ENCODE peak calls at places on chromosome 4, in five cellular contexts. W is IMR-90, Z is psoas muscle, V is lung, M is A549. C is an unnamed sample.

GRCh38 chr4:161486454-161486853 is 677.3 kb downstream of the FSTL5 start:
- DNase-seq in V (no peak), W (no peak), Z (no peak), M (no peak), C (no peak)

GRCh38 chr4:113880240-113881028 is 99.0 kb downstream of the ARSJ start:
- DNase-seq in M (no peak), Z (no peak), V (no peak), W (no peak), C (no peak)

GRCh38 chr4:5203925-5204324 is 152.6 kb downstream of the STK32B start:
- DNase-seq in M (no peak), V (no peak), Z (no peak), W (no peak), C (no peak)

GRCh38 chr4:176981551-176981950 is 188.8 kb upstream of the VEGFC start:
- DNase-seq in M (no peak), Z (no peak), W (peak; percentile 72), V (no peak), C (peak; percentile 42)

GRCh38 chr4:5954056-5954760 is 61.3 kb upstream of the CRMP1 start:
- DNase-seq in M (no peak), W (no peak), V (no peak), Z (no peak), C (no peak)

GRCh38 chr4:119136541-119136940 is 909 bp downstream of the MYOZ2 start:
- DNase-seq in W (peak; percentile 17), M (no peak), V (no peak), Z (no peak), C (peak; percentile 2)

GRCh38 chr4:15469402-15470148 is at the start of gene CC2D2A:
- DNase-seq in Z (no peak), W (peak; percentile 69), M (peak; percentile 58), V (no peak), C (no peak)

GRCh38 chr4:102809691-102810090 is 17.7 kb downstream of the UBE2D3 start:
- DNase-seq in V (no peak), Z (no peak), W (peak; percentile 62), M (no peak), C (no peak)

GRCh38 chr4:111454961-111455360 is 690.3 kb upstream of the FAM241A start:
- DNase-seq in M (no peak), V (no peak), Z (no peak), W (no peak), C (no peak)

GRCh38 chr4:31702291-31702690 is 982.1 kb downstream of the PCDH7 start:
- DNase-seq in M (no peak), V (no peak), W (no peak), Z (no peak), C (no peak)

GRCh38 chr4:6229095-6229494 is 28.7 kb upstream of the JAKMIP1 start:
- DNase-seq in V (no peak), Z (no peak), W (no peak), M (no peak), C (no peak)

GRCh38 chr4:80365928-80366327 is 30.4 kb downstream of the CFAP299 start:
- DNase-seq in Z (peak; percentile 27), M (peak; percentile 14), W (peak; percentile 76), V (peak; percentile 54), C (peak; percentile 71)

GRCh38 chr4:61309616-61310015 is 109.5 kb downstream of the ADGRL3 start:
- DNase-seq in M (no peak), W (no peak), Z (no peak), V (no peak), C (no peak)

GRCh38 chr4:121270384-121270783 is 106.3 kb upstream of the TNIP3 start:
- DNase-seq in V (no peak), M (no peak), W (no peak), Z (no peak), C (peak; percentile 71)

GRCh38 chr4:179804440-179804839 is 2362.2 kb upstream of the AGA start:
- DNase-seq in W (peak; percentile 13), V (no peak), M (no peak), Z (no peak), C (no peak)

GRCh38 chr4:95506264-95506663 is 42.5 kb downstream of the UNC5C start:
- DNase-seq in Z (no peak), M (no peak), W (peak; percentile 12), V (no peak), C (peak; percentile 32)

GRCh38 chr4:18314731-18315130 is 293.2 kb upstream of the LCORL start:
- DNase-seq in W (no peak), M (no peak), V (no peak), Z (no peak), C (no peak)

GRCh38 chr4:99714179-99714578 is 56.6 kb upstream of the C4orf54 start:
- DNase-seq in Z (no peak), W (no peak), V (no peak), M (no peak), C (no peak)

GRCh38 chr4:19030048-19030447 is 1008.5 kb upstream of the LCORL start:
- DNase-seq in W (peak; percentile 4), M (no peak), V (peak; percentile 55), Z (no peak), C (no peak)

GRCh38 chr4:148951346-148951745 is 509.1 kb upstream of the NR3C2 start:
- DNase-seq in M (no peak), Z (no peak), W (peak; percentile 4), V (no peak), C (peak; percentile 47)

GRCh38 chr4:88843067-88843723 is 145.6 kb upstream of the NAP1L5 start:
- DNase-seq in M (no peak), Z (no peak), W (peak; percentile 35), V (no peak), C (no peak)

GRCh38 chr4:27779827-27780226 is 919.2 kb downstream of the STIM2 start:
- DNase-seq in M (no peak), V (no peak), Z (no peak), W (no peak), C (no peak)

GRCh38 chr4:128574706-128575105 is 234.8 kb upstream of the JADE1 start:
- DNase-seq in M (peak; percentile 93), V (peak; percentile 81), Z (peak; percentile 57), W (peak; percentile 68), C (peak; percentile 79)

GRCh38 chr4:155552180-155552579 is 114.5 kb upstream of the GUCY1A1 start:
- DNase-seq in M (no peak), V (no peak), Z (no peak), W (peak; percentile 81), C (peak; percentile 28)

GRCh38 chr4:147108409-147108808 is 162.7 kb upstream of the TTC29 start:
- DNase-seq in W (peak; percentile 65), V (no peak), Z (no peak), M (no peak), C (peak; percentile 31)

GRCh38 chr4:76212851-76213414 is 691 bp downstream of the SCARB2 start:
- DNase-seq in V (no peak), W (peak; percentile 61), Z (no peak), M (peak; percentile 9), C (peak; percentile 59)

GRCh38 chr4:84661191-84661944 is 78.4 kb downstream of the CDS1 start:
- DNase-seq in M (no peak), W (no peak), V (no peak), Z (no peak), C (no peak)

GRCh38 chr4:52187603-52188002 is 136.5 kb downstream of the SPATA18 start:
- DNase-seq in W (no peak), Z (no peak), M (no peak), V (no peak), C (no peak)

GRCh38 chr4:105807496-105807895 is 87.8 kb upstream of the NPNT start:
- DNase-seq in W (peak; percentile 50), Z (no peak), V (no peak), M (no peak), C (no peak)

DNA sequence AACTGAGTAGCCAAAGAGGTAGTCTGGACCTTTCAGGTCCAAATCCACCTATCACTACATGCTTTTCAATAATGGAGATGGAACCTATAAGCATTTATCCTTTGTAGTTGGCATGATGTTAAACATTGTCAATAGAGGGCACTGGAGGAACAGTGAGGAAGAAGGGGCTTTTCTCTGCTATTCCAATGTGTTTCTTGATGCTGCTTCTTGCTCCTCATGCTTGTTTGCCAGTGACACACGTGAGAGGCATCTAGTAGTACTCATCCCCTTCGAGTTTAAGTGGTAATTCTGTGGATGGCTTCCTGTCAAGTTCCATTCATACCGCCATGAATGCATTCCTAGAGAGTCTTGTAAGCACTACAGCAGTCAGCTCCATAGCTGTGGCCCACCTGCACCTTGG is 84.0 kb downstream of the NAA11 start:
- DNase-seq in Z (no peak), W (peak; percentile 49), M (no peak), V (no peak), C (peak; percentile 20)
- TF ChIP-seq CTCF in Z (no peak), W (no peak), M (no peak), V (no peak), C (peak; percentile 10)

GRCh38 chr4:162502109-162502508 is 338.3 kb upstream of the FSTL5 start:
- DNase-seq in Z (no peak), V (no peak), M (no peak), W (no peak), C (no peak)

GRCh38 chr4:162497564-162498167 is 333.9 kb upstream of the FSTL5 start:
- DNase-seq in Z (no peak), W (peak; percentile 42), V (no peak), M (peak; percentile 26), C (peak; percentile 66)

GRCh38 chr4:162498168-162498567 is 334.4 kb upstream of the FSTL5 start:
- DNase-seq in M (no peak), V (no peak), Z (no peak), W (no peak), C (no peak)

GRCh38 chr4:162503868-162504267 is 340.1 kb upstream of the FSTL5 start:
- DNase-seq in W (no peak), Z (no peak), V (no peak), M (no peak), C (no peak)

GRCh38 chr4:162499478-162499877 is 335.7 kb upstream of the FSTL5 start:
- DNase-seq in V (no peak), M (no peak), Z (no peak), W (no peak), C (peak; percentile 13)
- TF ChIP-seq CTCF in V (no peak), M (peak; percentile 26), Z (no peak), W (peak; percentile 14), C (no peak)

DNA sequence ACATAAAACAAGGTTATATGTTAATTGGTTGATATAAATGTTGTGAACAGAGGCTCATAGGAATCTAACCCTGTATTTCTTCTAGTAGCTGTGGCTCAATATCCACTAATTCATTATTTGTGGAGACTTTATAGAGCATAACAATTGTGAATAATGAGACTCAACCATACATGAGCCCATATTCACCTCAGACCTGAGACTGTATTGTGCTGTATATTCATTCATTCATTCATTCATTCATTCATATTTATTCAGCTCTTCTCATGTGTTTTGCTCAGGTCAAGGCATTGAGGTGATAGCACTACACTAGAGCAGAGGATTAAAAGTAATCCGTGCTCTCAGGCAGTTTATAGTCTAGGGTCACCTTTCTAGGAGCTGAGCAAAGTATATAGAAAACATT is 24.5 kb upstream of the ANXA3 start:
- DNase-seq in M (no peak), W (no peak), Z (no peak), V (no peak), C (no peak)
- TF ChIP-seq CTCF in M (no peak), W (no peak), Z (no peak), V (no peak), C (no peak)

DNA sequence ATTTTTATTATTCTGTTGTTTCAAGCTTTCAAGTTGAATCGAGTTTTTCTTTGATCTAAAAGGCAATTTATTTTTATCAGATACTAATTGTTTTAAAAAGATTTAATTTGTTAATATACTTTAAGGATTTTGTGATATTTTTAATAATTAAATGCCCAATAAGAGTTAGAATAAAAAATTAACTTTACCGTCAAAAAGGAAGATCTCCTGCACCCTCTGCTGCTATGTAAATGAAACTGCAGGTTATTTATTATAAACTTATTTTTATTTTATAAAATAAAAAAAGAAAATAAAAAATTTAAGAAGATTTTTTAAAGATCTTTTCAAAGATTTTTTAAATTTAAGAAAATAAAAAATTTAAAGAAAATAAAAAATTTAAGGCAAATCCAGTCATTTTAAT is 166.1 kb downstream of the CCSER1 start:
- DNase-seq in Z (no peak), W (peak; percentile 27), M (peak; percentile 4), V (no peak), C (no peak)
- TF ChIP-seq CTCF in Z (peak; percentile 51), W (peak; percentile 44), M (peak; percentile 40), V (no peak), C (peak; percentile 54)

C was measured in MCF 10A.